ENCODE peak calls at places on chromosome 22, in six cellular contexts. M, P, H, R, F and Q are unnamed samples.

GRCh38 chr22:20239063-20239950 is 28.8 kb downstream of the RTN4R start:
- DNase-seq in H (no peak), M (no peak), R (no peak), P (peak), F (no peak), Q (no peak)

GRCh38 chr22:29343313-29343805 is 27.9 kb upstream of the RASL10A start:
- DNase-seq in P (peak), R (no peak), M (no peak), H (no peak), F (no peak), Q (no peak)

GRCh38 chr22:48811885-48812284 is 1015.8 kb downstream of the BRD1 start:
- DNase-seq in H (no peak), R (no peak), P (no peak), M (no peak), F (no peak), Q (no peak)

GRCh38 chr22:37985050-37985585 is 763 bp upstream of the SOX10 start:
- DNase-seq in R (no peak), H (no peak), M (no peak), F (no peak), P (no peak), Q (no peak)

GRCh38 chr22:35921777-35922176 is 106.8 kb downstream of the RBFOX2 start:
- DNase-seq in F (peak), M (peak), R (peak), P (peak), H (peak), Q (peak)

GRCh38 chr22:49871482-49871881 is 17.8 kb downstream of the ZBED4 start:
- DNase-seq in R (no peak), H (no peak), F (no peak), P (no peak), M (no peak), Q (no peak)

GRCh38 chr22:46147061-46147460 is 3.3 kb upstream of the PPARA start:
- DNase-seq in R (peak), P (no peak), H (no peak), F (no peak), M (no peak), Q (no peak)

GRCh38 chr22:20577549-20577975 is 70.2 kb downstream of the MED15 start:
- DNase-seq in M (no peak), H (no peak), P (no peak), R (no peak), F (no peak), Q (no peak)

GRCh38 chr22:50536231-50536630 is 6.4 kb upstream of the TYMP start:
- DNase-seq in F (no peak), M (no peak), P (no peak), R (no peak), H (no peak), Q (no peak)

GRCh38 chr22:24176040-24176439 is 5.2 kb upstream of the SUSD2 start:
- DNase-seq in R (no peak), P (no peak), M (no peak), H (no peak), F (no peak), Q (no peak)

GRCh38 chr22:22094514-22094913 is 111.9 kb upstream of the TOP3B start:
- DNase-seq in H (no peak), M (no peak), F (no peak), P (no peak), R (no peak), Q (no peak)

GRCh38 chr22:28023036-28023435 is 104.0 kb upstream of the PITPNB start:
- DNase-seq in P (no peak), H (no peak), R (no peak), F (no peak), M (no peak), Q (no peak)

GRCh38 chr22:43126506-43127165 is 16.1 kb downstream of the BIK start:
- DNase-seq in M (peak), H (no peak), F (peak), P (peak), R (peak), Q (no peak)

GRCh38 chr22:26883393-26883792 is 226.0 kb downstream of the MIAT start:
- DNase-seq in H (no peak), M (no peak), F (no peak), P (no peak), R (no peak), Q (no peak)
- H4K91ac ChIP-seq in H (no peak), M (no peak), F (no peak), P (no peak), R (no peak), Q (no peak)

GRCh38 chr22:31344369-31345330 is 1.5 kb downstream of the PATZ1 start:
- DNase-seq in P (peak), H (peak), R (peak), F (peak), M (no peak), Q (peak)

GRCh38 chr22:31345331-31346254 is 553 bp downstream of the PATZ1 start:
- DNase-seq in M (peak), H (peak), F (peak), R (peak), P (peak), Q (peak)

GRCh38 chr22:31346733-31347250 is 646 bp upstream of the PATZ1 start:
- DNase-seq in R (no peak), F (peak), P (peak), M (no peak), H (peak), Q (peak)

GRCh38 chr22:31347251-31348008 is 1.3 kb upstream of the PATZ1 start:
- DNase-seq in R (peak), F (peak), P (peak), H (peak), M (peak), Q (peak)

GRCh38 chr22:31346255-31346732 is at the start of gene PATZ1:
- DNase-seq in R (no peak), H (peak), M (peak), P (peak), F (peak), Q (peak)
- H2BK5ac ChIP-seq in R (peak), H (peak), M (peak), P (peak), F (peak), Q (no peak)

GRCh38 chr22:44680481-44680894 is 21.5 kb upstream of the PRR5 start:
- DNase-seq in P (no peak), H (no peak), F (no peak), M (no peak), R (no peak), Q (no peak)

GRCh38 chr22:44680058-44680457 is 21.9 kb upstream of the PRR5 start:
- DNase-seq in H (no peak), P (no peak), R (no peak), M (no peak), F (no peak), Q (no peak)

GRCh38 chr22:44678245-44678979 is 23.6 kb upstream of the PRR5 start:
- DNase-seq in M (no peak), H (no peak), F (no peak), P (no peak), R (no peak), Q (no peak)

GRCh38 chr22:44677299-44678244 is 24.4 kb upstream of the PRR5 start:
- DNase-seq in F (no peak), M (peak), H (no peak), P (no peak), R (no peak), Q (no peak)

DNA sequence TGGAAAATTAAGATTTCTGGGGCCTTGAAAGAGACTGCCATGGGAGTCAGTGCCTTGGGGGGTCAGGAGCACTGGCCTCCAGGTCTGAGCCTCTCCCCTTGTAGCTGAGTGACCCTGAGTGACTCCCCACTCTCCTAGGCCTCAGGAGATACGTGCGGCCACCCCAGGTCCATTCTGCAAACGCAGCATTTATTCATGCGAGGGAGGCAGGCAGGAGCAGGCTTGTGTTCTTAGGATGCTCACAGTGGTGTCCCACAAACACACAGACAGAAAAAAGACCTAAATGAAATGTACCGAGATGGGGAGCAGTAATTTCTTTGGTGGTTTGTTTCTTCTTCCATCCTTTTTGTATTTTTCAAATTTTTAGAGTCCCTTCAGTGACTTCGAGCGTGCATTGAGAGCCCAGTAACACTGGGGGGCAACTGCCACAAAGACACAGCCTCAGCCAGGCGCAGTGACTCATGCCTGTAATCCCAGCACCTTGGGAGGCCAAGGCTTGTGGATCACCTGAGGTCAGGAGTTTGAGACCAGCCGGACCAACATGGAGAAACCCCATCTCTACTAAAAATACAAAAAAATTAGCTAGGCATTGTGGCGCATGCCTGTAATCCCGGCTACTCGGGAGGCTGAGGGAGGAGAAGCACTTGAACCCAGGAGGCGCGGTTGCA is 22.9 kb upstream of the PRR5 start:
- DNase-seq in H (no peak), M (no peak), R (no peak), F (no peak), P (no peak), Q (no peak)
- H4K91ac ChIP-seq in H (no peak), M (no peak), R (no peak), F (no peak), P (no peak), Q (no peak)

GRCh38 chr22:39405346-39406085 is 5.9 kb downstream of the TAB1 start:
- DNase-seq in F (no peak), H (no peak), M (no peak), P (peak), R (no peak), Q (no peak)
- H2BK5ac ChIP-seq in F (no peak), H (no peak), M (no peak), P (peak), R (no peak), Q (no peak)

GRCh38 chr22:18077087-18077638 is 627 bp upstream of the PEX26 start:
- DNase-seq in H (no peak), F (no peak), R (no peak), P (no peak), M (no peak), Q (no peak)
- H4K91ac ChIP-seq in H (no peak), F (no peak), R (peak), P (peak), M (peak), Q (no peak)

GRCh38 chr22:39518996-39519680 is 1.2 kb upstream of the ATF4 start:
- DNase-seq in H (no peak), P (peak), F (no peak), M (no peak), R (no peak), Q (no peak)
- H2BK5ac ChIP-seq in H (peak), P (peak), F (peak), M (peak), R (peak), Q (no peak)

DNA sequence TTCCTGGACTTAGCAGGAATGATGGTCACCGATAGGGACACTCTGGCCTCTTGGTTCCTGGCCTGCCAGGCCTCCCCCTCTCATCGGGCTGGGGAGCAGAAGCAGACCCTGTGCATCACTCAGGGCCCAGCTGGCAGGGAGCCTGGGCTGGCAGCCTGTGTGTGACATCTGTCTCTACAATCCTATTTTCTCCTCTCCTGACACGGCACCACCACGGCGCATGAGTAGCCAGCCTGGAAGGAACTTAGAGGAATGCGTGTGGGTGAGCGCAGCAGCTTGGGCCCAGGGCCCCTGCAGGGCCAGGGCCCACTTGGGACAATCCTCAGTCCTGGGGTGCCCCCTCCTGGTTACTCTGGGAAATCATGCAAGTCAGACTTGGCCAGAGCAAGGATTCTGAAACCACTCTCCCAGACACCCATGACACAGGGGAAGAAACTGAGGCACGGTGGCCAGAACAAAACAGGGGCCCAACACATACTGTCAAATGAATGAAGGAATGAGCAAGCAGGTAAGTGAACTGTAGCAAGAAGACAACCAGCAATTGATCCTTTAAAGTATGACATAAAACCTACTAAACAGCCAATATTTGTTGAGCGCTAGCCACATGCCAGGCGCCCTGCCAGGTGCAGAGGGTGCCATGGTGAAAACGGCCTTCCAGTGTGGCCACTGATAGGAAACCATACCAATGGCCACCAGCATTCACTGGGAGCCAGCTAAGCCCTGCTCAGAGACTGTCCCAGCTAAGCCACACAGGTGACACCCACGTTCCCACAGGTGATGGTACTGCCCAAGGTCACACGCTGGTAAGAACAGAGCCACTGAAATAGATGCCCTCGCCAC is 13.3 kb downstream of the RSPH14 start:
- DNase-seq in R (peak), H (peak), F (peak), P (peak), M (peak), Q (peak)
- H4K91ac ChIP-seq in R (no peak), H (no peak), F (no peak), P (no peak), M (no peak), Q (no peak)

DNA sequence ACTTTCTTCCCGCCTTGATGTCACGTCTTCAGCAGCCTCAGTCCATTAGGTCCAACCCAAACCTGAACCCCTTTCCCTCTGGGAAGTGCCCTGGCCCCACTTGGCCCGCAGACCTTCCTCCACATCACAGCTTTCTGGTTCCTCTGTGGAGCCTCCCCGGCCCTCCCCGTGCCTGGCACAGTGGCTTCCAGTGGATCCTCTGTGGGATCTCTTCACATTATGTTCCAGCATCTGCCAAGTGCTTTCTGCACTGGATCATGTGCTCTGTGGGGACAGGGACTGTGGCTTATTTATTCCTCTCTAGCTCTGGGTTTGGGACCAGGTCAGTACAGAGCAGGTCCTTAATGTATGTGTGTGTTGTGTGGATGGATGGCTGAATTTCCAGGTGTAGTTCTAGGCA is 30.9 kb downstream of the POLR3H start:
- DNase-seq in R (no peak), M (no peak), P (no peak), F (no peak), H (no peak), Q (no peak)
- H2BK5ac ChIP-seq in R (peak), M (no peak), P (no peak), F (no peak), H (no peak), Q (peak)

GRCh38 chr22:32142600-32142999 is 16.5 kb downstream of the C22orf42 start:
- DNase-seq in R (no peak), P (no peak), H (no peak), M (no peak), F (no peak), Q (no peak)
- H4K91ac ChIP-seq in R (no peak), P (no peak), H (no peak), M (no peak), F (no peak), Q (no peak)